ENCODE peak calls at places on chromosomes 6 and 20, in four cellular contexts. One of them, this sample, is unnamed.

GRCh38 chr6:84773133-84773430 is 8.7 kb upstream of the TBX18 start:
- DNase-seq in A549: peak
- DNase-seq in HepG2: no peak
- DNase-seq in GM12878: no peak
- DNase-seq in this sample: no peak

GRCh38 chr20:44456611-44457010 is 19.1 kb upstream of the TTPAL start:
- DNase-seq in A549: no peak
- DNase-seq in HepG2: no peak
- DNase-seq in GM12878: no peak
- DNase-seq in this sample: no peak

GRCh38 chr6:26375270-26375669 is 7.6 kb upstream of the BTN2A2 start:
- DNase-seq in A549: no peak
- DNase-seq in HepG2: no peak
- DNase-seq in GM12878: no peak
- DNase-seq in this sample: no peak

GRCh38 chr20:3802524-3803239 is 6.6 kb downstream of the CDC25B start:
- DNase-seq in A549: no peak
- DNase-seq in HepG2: no peak
- DNase-seq in GM12878: no peak
- DNase-seq in this sample: no peak

GRCh38 chr20:41046716-41047115 is 18.1 kb downstream of the TOP1 start:
- DNase-seq in A549: no peak
- DNase-seq in HepG2: no peak
- DNase-seq in GM12878: no peak
- DNase-seq in this sample: peak

GRCh38 chr6:6825986-6826901 is 237.7 kb downstream of the LY86 start:
- DNase-seq in A549: no peak
- DNase-seq in HepG2: no peak
- DNase-seq in GM12878: peak
- DNase-seq in this sample: no peak

GRCh38 chr20:23415958-23416583 is 5.2 kb downstream of the NAPB start:
- DNase-seq in A549: no peak
- DNase-seq in HepG2: no peak
- DNase-seq in GM12878: no peak
- DNase-seq in this sample: no peak

GRCh38 chr6:47161176-47161687 is 119.1 kb upstream of the ADGRF1 start:
- DNase-seq in A549: peak
- DNase-seq in HepG2: no peak
- DNase-seq in GM12878: no peak
- DNase-seq in this sample: no peak

GRCh38 chr6:139133733-139134360 is 1.0 kb upstream of the HECA start:
- DNase-seq in A549: no peak
- DNase-seq in HepG2: no peak
- DNase-seq in GM12878: no peak
- DNase-seq in this sample: no peak

GRCh38 chr20:37388831-37389230 is 42.9 kb downstream of the SRC start:
- DNase-seq in A549: peak
- DNase-seq in HepG2: no peak
- DNase-seq in GM12878: no peak
- DNase-seq in this sample: no peak

GRCh38 chr6:111713196-111713705 is 107.6 kb upstream of the TRAF3IP2 start:
- DNase-seq in A549: no peak
- DNase-seq in HepG2: no peak
- DNase-seq in GM12878: no peak
- DNase-seq in this sample: no peak

GRCh38 chr6:3490622-3490980 is 33.8 kb upstream of the SLC22A23 start:
- DNase-seq in A549: no peak
- DNase-seq in HepG2: no peak
- DNase-seq in GM12878: no peak
- DNase-seq in this sample: no peak

GRCh38 chr6:39095578-39095977 is 19.4 kb downstream of the SAYSD1 start:
- DNase-seq in A549: no peak
- DNase-seq in HepG2: no peak
- DNase-seq in GM12878: no peak
- DNase-seq in this sample: no peak

GRCh38 chr20:42024653-42025052 is 406.5 kb upstream of the CHD6 start:
- DNase-seq in A549: no peak
- DNase-seq in HepG2: no peak
- DNase-seq in GM12878: no peak
- DNase-seq in this sample: peak

GRCh38 chr20:61960836-61961235 is 104.8 kb downstream of the TAF4 start:
- DNase-seq in A549: no peak
- DNase-seq in HepG2: no peak
- DNase-seq in GM12878: no peak
- DNase-seq in this sample: no peak

GRCh38 chr6:125554456-125554855 is 195.0 kb upstream of the HEY2 start:
- DNase-seq in A549: no peak
- DNase-seq in HepG2: no peak
- DNase-seq in GM12878: no peak
- DNase-seq in this sample: no peak
- TF ChIP-seq POLR2AphosphoS2 in A549: no peak
- TF ChIP-seq POLR2AphosphoS2 in HepG2: no peak
- TF ChIP-seq POLR2AphosphoS2 in GM12878: no peak
- TF ChIP-seq POLR2AphosphoS2 in this sample: no peak

GRCh38 chr6:160141001-160141726 is 19.5 kb downstream of the SLC22A1 start:
- DNase-seq in A549: no peak
- DNase-seq in HepG2: no peak
- DNase-seq in GM12878: no peak
- DNase-seq in this sample: no peak
- TF ChIP-seq POLR2AphosphoS2 in A549: no peak
- TF ChIP-seq POLR2AphosphoS2 in HepG2: no peak
- TF ChIP-seq POLR2AphosphoS2 in GM12878: no peak
- TF ChIP-seq POLR2AphosphoS2 in this sample: no peak

GRCh38 chr6:155079985-155080452 is 84.9 kb downstream of the TIAM2 start:
- DNase-seq in A549: no peak
- DNase-seq in HepG2: no peak
- DNase-seq in GM12878: peak
- DNase-seq in this sample: peak
- TF ChIP-seq POLR2AphosphoS2 in A549: no peak
- TF ChIP-seq POLR2AphosphoS2 in HepG2: no peak
- TF ChIP-seq POLR2AphosphoS2 in GM12878: no peak
- TF ChIP-seq POLR2AphosphoS2 in this sample: no peak

GRCh38 chr6:170346649-170347048 is 40.1 kb downstream of the FAM120B start:
- DNase-seq in A549: no peak
- DNase-seq in HepG2: no peak
- DNase-seq in GM12878: no peak
- DNase-seq in this sample: no peak
- TF ChIP-seq POLR2AphosphoS2 in A549: no peak
- TF ChIP-seq POLR2AphosphoS2 in HepG2: no peak
- TF ChIP-seq POLR2AphosphoS2 in GM12878: no peak
- TF ChIP-seq POLR2AphosphoS2 in this sample: no peak

GRCh38 chr6:146543211-146543939 is at the start of gene RAB32:
- DNase-seq in A549: peak
- DNase-seq in HepG2: peak
- DNase-seq in GM12878: no peak
- DNase-seq in this sample: peak

GRCh38 chr6:146543940-146544661 is 468 bp downstream of the RAB32 start:
- DNase-seq in A549: peak
- DNase-seq in HepG2: peak
- DNase-seq in GM12878: no peak
- DNase-seq in this sample: no peak

GRCh38 chr6:146546440-146546839 is 2.8 kb downstream of the RAB32 start:
- DNase-seq in A549: peak
- DNase-seq in HepG2: peak
- DNase-seq in GM12878: no peak
- DNase-seq in this sample: no peak

GRCh38 chr6:146544783-146545182 is 1.1 kb downstream of the RAB32 start:
- DNase-seq in A549: no peak
- DNase-seq in HepG2: no peak
- DNase-seq in GM12878: no peak
- DNase-seq in this sample: no peak

DNA sequence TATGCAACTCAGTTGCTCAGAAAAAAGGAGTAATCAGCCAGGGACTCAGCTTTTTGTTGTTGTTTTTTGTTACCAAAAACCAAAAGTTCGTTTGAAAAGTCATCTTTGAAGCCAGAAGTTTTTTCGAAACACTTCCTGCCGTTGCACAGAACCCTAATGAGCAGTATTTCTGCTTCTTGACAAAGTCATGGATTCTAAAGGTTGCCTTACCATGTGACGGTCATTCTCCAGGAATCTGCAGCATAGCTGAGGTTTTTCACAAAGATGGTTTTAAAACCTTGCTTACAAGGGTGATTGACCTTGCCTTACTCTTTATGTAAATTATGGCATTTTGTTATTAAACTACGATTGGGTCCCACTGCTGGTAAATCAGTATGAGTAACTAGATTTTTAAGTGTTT is 2.0 kb downstream of the RAB32 start:
- DNase-seq in A549: no peak
- DNase-seq in HepG2: no peak
- DNase-seq in GM12878: no peak
- DNase-seq in this sample: no peak
- TF ChIP-seq POLR2AphosphoS2 in A549: no peak
- TF ChIP-seq POLR2AphosphoS2 in HepG2: no peak
- TF ChIP-seq POLR2AphosphoS2 in GM12878: no peak
- TF ChIP-seq POLR2AphosphoS2 in this sample: no peak

GRCh38 chr20:47929368-47930115 is 144.3 kb upstream of the SULF2 start:
- DNase-seq in A549: no peak
- DNase-seq in HepG2: no peak
- DNase-seq in GM12878: no peak
- DNase-seq in this sample: no peak
- TF ChIP-seq POLR2AphosphoS2 in A549: no peak
- TF ChIP-seq POLR2AphosphoS2 in HepG2: no peak
- TF ChIP-seq POLR2AphosphoS2 in GM12878: no peak
- TF ChIP-seq POLR2AphosphoS2 in this sample: no peak

GRCh38 chr20:56957737-56958553 is 308.5 kb downstream of the BMP7 start:
- DNase-seq in A549: no peak
- DNase-seq in HepG2: no peak
- DNase-seq in GM12878: no peak
- DNase-seq in this sample: no peak
- TF ChIP-seq POLR2AphosphoS2 in A549: no peak
- TF ChIP-seq POLR2AphosphoS2 in HepG2: no peak
- TF ChIP-seq POLR2AphosphoS2 in GM12878: no peak
- TF ChIP-seq POLR2AphosphoS2 in this sample: no peak

GRCh38 chr6:142886431-142887170 is 58.4 kb downstream of the HIVEP2 start:
- DNase-seq in A549: peak
- DNase-seq in HepG2: peak
- DNase-seq in GM12878: peak
- DNase-seq in this sample: no peak
- TF ChIP-seq POLR2AphosphoS2 in A549: no peak
- TF ChIP-seq POLR2AphosphoS2 in HepG2: no peak
- TF ChIP-seq POLR2AphosphoS2 in GM12878: no peak
- TF ChIP-seq POLR2AphosphoS2 in this sample: no peak